ENCODE peak calls at places on chromosomes 6 and 20, in eight cellular contexts. C is ascending aorta; I is WERI-Rb-1; B is CD8-positive, alpha-beta T cell; G is tibial artery; P is CD8-positive, alpha-beta memory T cell; W is CD4-positive, alpha-beta memory T cell; T is lower lobe of right lung. E is an unnamed sample.
A peak's percentile ranks its signal among the peaks of the same experiment; 100 is the strongest.

GRCh38 chr6:154457881-154458284 is 52.6 kb downstream of the CNKSR3 start:
- DNase-seq in W (no peak), P (no peak), I (no peak), G (no peak), T (no peak), C (no peak), B (no peak), E (no peak)

GRCh38 chr6:169450097-169450496 is 196.5 kb upstream of the THBS2 start:
- DNase-seq in P (no peak), C (no peak), I (no peak), B (no peak), G (no peak), T (no peak), W (no peak), E (no peak)

GRCh38 chr6:160991411-160992322 is at the start of gene MAP3K4:
- DNase-seq in P (peak; percentile 75), W (peak; percentile 88), G (peak; percentile 59), B (peak; percentile 60), C (peak; percentile 88), I (peak; percentile 81), T (peak; percentile 86), E (peak; percentile 83)

GRCh38 chr6:28880894-28881780 is 42.6 kb downstream of the TRIM27 start:
- DNase-seq in G (peak; percentile 74), C (peak; percentile 86), P (no peak), T (no peak), B (peak; percentile 14), I (peak; percentile 68), W (peak; percentile 36), E (peak; percentile 54)

GRCh38 chr6:41846666-41847237 is 48.4 kb downstream of the USP49 start:
- DNase-seq in I (peak; percentile 89), G (peak; percentile 58), C (peak; percentile 68), P (peak; percentile 38), B (peak; percentile 16), T (no peak), W (peak; percentile 51), E (peak; percentile 57)

GRCh38 chr20:32017711-32018251 is 7.5 kb downstream of the CCM2L start:
- DNase-seq in G (no peak), W (peak; percentile 37), B (peak; percentile 21), T (peak; percentile 76), C (no peak), I (peak; percentile 88), P (peak; percentile 10), E (no peak)

GRCh38 chr20:9400371-9401025 is 113.9 kb upstream of the LAMP5 start:
- DNase-seq in B (no peak), I (no peak), P (no peak), G (no peak), C (no peak), W (no peak), T (no peak), E (no peak)

GRCh38 chr6:113632220-113632864 is 224.8 kb upstream of the MARCKS start:
- DNase-seq in B (no peak), C (peak; percentile 68), I (no peak), P (no peak), W (peak; percentile 2), T (no peak), G (peak; percentile 27), E (peak; percentile 65)

GRCh38 chr20:5910192-5910591 is 40.1 kb downstream of the TRMT6 start:
- DNase-seq in T (no peak), C (no peak), B (no peak), G (no peak), P (no peak), I (no peak), W (no peak), E (no peak)

GRCh38 chr6:170480045-170480714 is 72.9 kb downstream of the PSMB1 start:
- DNase-seq in W (no peak), B (no peak), I (no peak), T (no peak), G (no peak), C (no peak), P (no peak), E (no peak)

GRCh38 chr6:77173472-77174074 is 289.7 kb downstream of the HTR1B start:
- DNase-seq in W (no peak), I (peak; percentile 9), P (no peak), T (no peak), C (no peak), B (no peak), G (no peak), E (no peak)

DNA sequence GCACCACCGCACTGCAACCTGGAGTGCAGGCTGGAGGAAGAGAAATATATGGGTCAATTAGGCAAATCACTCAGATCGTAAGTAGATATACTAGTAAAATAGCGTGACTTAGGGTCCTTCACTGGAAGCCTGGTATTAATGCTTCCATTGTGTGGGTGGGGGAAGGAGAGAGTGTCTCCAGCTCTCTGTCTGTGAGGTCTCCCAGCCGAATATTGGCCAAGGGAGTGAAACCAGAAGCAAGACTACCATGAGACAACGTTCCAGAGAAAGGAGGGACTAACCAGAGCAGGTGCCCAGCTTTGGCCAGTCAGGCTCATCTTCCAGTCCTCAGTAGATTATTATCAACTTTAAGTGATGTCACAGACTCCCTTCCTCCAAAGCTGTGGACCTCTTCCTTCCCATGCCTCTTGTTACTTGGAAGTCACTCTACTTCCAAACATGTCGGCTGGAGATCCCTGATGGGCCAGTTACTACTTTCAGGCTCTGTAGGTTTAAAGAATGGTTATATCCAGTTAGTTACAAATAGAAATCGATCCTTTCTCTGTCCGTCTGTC is 28.8 kb downstream of the MTHFD1L start:
- DNase-seq in B (no peak), C (peak; percentile 15), T (no peak), P (no peak), I (no peak), G (no peak), W (no peak), E (no peak)
- H3K4me3 ChIP-seq in B (no peak overlapping the region), C (no peak overlapping the region), T (no peak overlapping the region), P (no peak overlapping the region), I (no peak overlapping the region), G (no peak overlapping the region), W (no peak overlapping the region), E (no peak overlapping the region)

GRCh38 chr6:26366504-26366903 is 1.5 kb downstream of the BTN3A2 start:
- DNase-seq in G (no peak), I (no peak), B (no peak), C (no peak), T (no peak), W (no peak), P (no peak), E (no peak)
- H3K36me3 ChIP-seq in G (no peaks in the 10 kb centered on the region), I (no peaks in the 10 kb centered on the region), B (peaks cover 12% of the 10 kb centered on the region), C (no peaks in the 10 kb centered on the region), T (peaks cover 23% of the 10 kb centered on the region), W (peaks cover 17% of the 10 kb centered on the region), P (peaks cover 13% of the 10 kb centered on the region), E (no peaks in the 10 kb centered on the region)

GRCh38 chr20:56249244-56249955 is 868 bp downstream of the MC3R start:
- DNase-seq in I (peak; percentile 41), B (no peak), T (no peak), G (no peak), C (no peak), W (no peak), P (no peak), E (no peak)

GRCh38 chr20:56244259-56244658 is 4.3 kb upstream of the MC3R start:
- DNase-seq in W (no peak), T (no peak), G (no peak), C (no peak), P (no peak), B (no peak), I (no peak), E (no peak)

GRCh38 chr20:56245761-56246160 is 2.8 kb upstream of the MC3R start:
- DNase-seq in P (no peak), B (no peak), C (no peak), T (no peak), I (no peak), W (no peak), G (no peak), E (no peak)

DNA sequence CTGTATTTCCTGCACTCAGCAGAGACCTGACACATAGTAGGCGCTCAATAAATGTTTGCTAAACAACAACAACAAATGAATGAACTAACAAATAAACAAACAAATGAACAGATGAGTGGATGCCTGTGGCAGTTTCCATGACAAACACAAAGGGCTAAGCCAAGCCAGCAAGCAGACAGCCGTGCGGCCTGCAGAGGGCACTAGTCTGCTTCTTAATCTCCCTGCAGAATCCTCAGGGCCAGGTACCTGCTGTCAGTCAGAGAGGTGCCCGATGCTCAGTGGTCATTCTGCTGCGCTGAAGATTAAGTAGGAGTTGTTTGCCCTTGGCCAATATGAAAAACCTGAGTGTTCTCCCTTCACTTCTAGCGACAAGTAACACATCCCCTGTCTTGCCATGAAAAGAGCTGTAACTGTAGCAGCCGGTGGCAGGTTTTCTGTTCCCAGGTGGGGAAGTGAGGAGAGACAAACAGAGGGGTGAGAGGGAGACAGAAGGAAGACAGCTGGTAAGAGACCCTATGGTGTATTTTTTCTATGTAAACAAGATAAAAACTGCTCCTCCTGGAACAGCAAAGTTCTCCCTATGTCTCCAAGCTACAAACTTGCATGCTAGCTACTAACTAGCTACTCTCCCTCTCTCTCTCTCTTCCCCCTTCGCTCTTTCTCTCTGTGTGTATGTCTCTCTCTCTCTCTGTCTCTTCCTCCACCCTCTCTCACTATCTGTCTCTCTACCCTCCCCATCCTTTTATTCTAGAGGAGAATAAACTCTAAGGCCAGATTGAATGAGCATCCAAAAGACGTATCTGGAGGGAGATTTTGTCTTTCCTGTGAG is at the start of gene MC3R:
- DNase-seq in B (no peak), I (peak; percentile 61), G (no peak), C (no peak), T (peak; percentile 52), W (peak; percentile 3), P (no peak), E (peak; percentile 38)
- H3K9me3 ChIP-seq in B (no peaks in the 10 kb centered on the region), I (no peaks in the 10 kb centered on the region), G (no peaks in the 10 kb centered on the region), C (no peaks in the 10 kb centered on the region), T (no peaks in the 10 kb centered on the region), W (no peaks in the 10 kb centered on the region), P (no peaks in the 10 kb centered on the region), E (no peaks in the 10 kb centered on the region)

GRCh38 chr20:11389188-11389587 is 528.5 kb upstream of the BTBD3 start:
- DNase-seq in W (no peak), G (no peak), B (no peak), C (no peak), I (no peak), P (no peak), T (no peak), E (no peak)

GRCh38 chr20:11391591-11391990 is 526.1 kb upstream of the BTBD3 start:
- DNase-seq in W (no peak), I (no peak), T (no peak), P (no peak), B (no peak), C (no peak), G (no peak), E (no peak)

GRCh38 chr20:11395581-11395980 is 522.1 kb upstream of the BTBD3 start:
- DNase-seq in G (no peak), B (no peak), P (no peak), I (no peak), T (no peak), C (no peak), W (no peak), E (no peak)

GRCh38 chr20:11394145-11394833 is 523.4 kb upstream of the BTBD3 start:
- DNase-seq in I (no peak), B (no peak), W (no peak), G (no peak), P (no peak), C (no peak), T (no peak), E (no peak)
- H3K4me3 ChIP-seq in I (no peak overlapping the region), B (no peak overlapping the region), W (no peak overlapping the region), G (no peak overlapping the region), P (no peak overlapping the region), C (no peak overlapping the region), T (no peak overlapping the region), E (no peak overlapping the region)

DNA sequence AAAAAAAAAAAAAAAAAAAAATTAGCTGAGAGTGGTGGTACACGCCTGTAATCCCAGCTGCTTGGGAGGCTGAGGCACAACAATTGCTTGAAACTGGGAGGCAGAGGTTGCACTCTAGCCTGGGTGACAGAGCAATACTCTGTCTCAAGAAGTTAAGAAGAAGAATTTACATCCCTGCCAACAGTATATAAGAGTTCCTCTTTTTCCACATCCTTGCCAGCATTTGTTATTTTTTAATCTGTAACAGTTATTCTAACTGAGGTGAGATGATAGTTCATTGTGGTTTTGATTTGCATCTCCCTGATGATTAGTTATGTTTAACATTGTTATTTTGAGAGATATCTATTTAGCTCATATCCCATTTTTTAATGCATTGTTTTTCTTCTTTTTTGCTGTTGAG is 20.3 kb upstream of the DYNLRB1 start:
- DNase-seq in I (no peak), W (no peak), G (no peak), C (no peak), T (no peak), B (no peak), P (no peak), E (no peak)
- H3K36me3 ChIP-seq in I (peaks cover 56% of the 10 kb centered on the region), W (peaks cover 12% of the 10 kb centered on the region), G (peaks cover 52% of the 10 kb centered on the region), C (peaks cover 67% of the 10 kb centered on the region), T (peaks cover 63% of the 10 kb centered on the region), B (peaks cover 15% of the 10 kb centered on the region), P (peaks cover 31% of the 10 kb centered on the region), E (peaks cover 75% of the 10 kb centered on the region)

E was measured in MG63.